ENCODE peak calls at places on chromosome 19, in five cellular contexts. One of them, this sample, is unnamed.

GRCh38 chr19:3276341-3276799 is 51.9 kb downstream of the CELF5 start:
- DNase-seq in A549: peak; percentile 83
- DNase-seq in GM23338: peak; percentile 95
- DNase-seq in GM12878: no peak
- DNase-seq in HepG2: peak; percentile 60
- DNase-seq in this sample: peak; percentile 87

GRCh38 chr19:48446579-48446978 is 796 bp downstream of the GRWD1 start:
- DNase-seq in A549: no peak
- DNase-seq in GM23338: no peak
- DNase-seq in GM12878: no peak
- DNase-seq in HepG2: no peak
- DNase-seq in this sample: no peak

GRCh38 chr19:7681336-7682174 is 922 bp downstream of the TRAPPC5 start:
- DNase-seq in A549: peak; percentile 77
- DNase-seq in GM23338: peak; percentile 97
- DNase-seq in GM12878: no peak
- DNase-seq in HepG2: peak; percentile 77
- DNase-seq in this sample: peak; percentile 54

GRCh38 chr19:48481191-48481500 is 12.0 kb downstream of the CYTH2 start:
- DNase-seq in A549: no peak
- DNase-seq in GM23338: no peak
- DNase-seq in GM12878: no peak
- DNase-seq in HepG2: no peak
- DNase-seq in this sample: no peak

GRCh38 chr19:4581381-4582111 is 22.1 kb upstream of the SEMA6B start:
- DNase-seq in A549: no peak
- DNase-seq in GM23338: peak; percentile 72
- DNase-seq in GM12878: no peak
- DNase-seq in HepG2: no peak
- DNase-seq in this sample: peak; percentile 76

GRCh38 chr19:54415208-54415900 is at the start of gene TTYH1:
- DNase-seq in A549: no peak
- DNase-seq in GM23338: peak; percentile 66
- DNase-seq in GM12878: no peak
- DNase-seq in HepG2: no peak
- DNase-seq in this sample: peak; percentile 85

GRCh38 chr19:48867922-48868195 is 558 bp downstream of the PLEKHA4 start:
- DNase-seq in A549: no peak
- DNase-seq in GM23338: no peak
- DNase-seq in GM12878: no peak
- DNase-seq in HepG2: no peak
- DNase-seq in this sample: no peak

GRCh38 chr19:39996218-39996810 is 546 bp upstream of the ZNF546 start:
- DNase-seq in A549: peak; percentile 69
- DNase-seq in GM23338: no peak
- DNase-seq in GM12878: peak; percentile 17
- DNase-seq in HepG2: peak; percentile 27
- DNase-seq in this sample: peak; percentile 34

GRCh38 chr19:48608798-48609263 is 2.3 kb downstream of the SPACA4 start:
- DNase-seq in A549: peak; percentile 83
- DNase-seq in GM23338: peak; percentile 82
- DNase-seq in GM12878: no peak
- DNase-seq in HepG2: peak; percentile 42
- DNase-seq in this sample: peak; percentile 69

GRCh38 chr19:12783226-12783848 is 7.9 kb upstream of the JUNB start:
- DNase-seq in A549: peak; percentile 47
- DNase-seq in GM23338: peak; percentile 64
- DNase-seq in GM12878: no peak
- DNase-seq in HepG2: no peak
- DNase-seq in this sample: no peak

GRCh38 chr19:6412111-6412999 is 12.3 kb downstream of the KHSRP start:
- DNase-seq in A549: peak; percentile 31
- DNase-seq in GM23338: peak; percentile 91
- DNase-seq in GM12878: no peak
- DNase-seq in HepG2: peak; percentile 49
- DNase-seq in this sample: peak; percentile 62

GRCh38 chr19:51706296-51706695 is 13.2 kb downstream of the SPACA6 start:
- DNase-seq in A549: no peak
- DNase-seq in GM23338: no peak
- DNase-seq in GM12878: no peak
- DNase-seq in HepG2: no peak
- DNase-seq in this sample: no peak

GRCh38 chr19:34493038-34493648 is 11.6 kb downstream of the WTIP start:
- DNase-seq in A549: no peak
- DNase-seq in GM23338: no peak
- DNase-seq in GM12878: no peak
- DNase-seq in HepG2: no peak
- DNase-seq in this sample: no peak

GRCh38 chr19:3398900-3399278 is 32.5 kb downstream of the NFIC start:
- DNase-seq in A549: no peak
- DNase-seq in GM23338: no peak
- DNase-seq in GM12878: no peak
- DNase-seq in HepG2: no peak
- DNase-seq in this sample: no peak

GRCh38 chr19:22603518-22604440 is 30.3 kb upstream of the ZNF492 start:
- DNase-seq in A549: no peak
- DNase-seq in GM23338: no peak
- DNase-seq in GM12878: no peak
- DNase-seq in HepG2: no peak
- DNase-seq in this sample: no peak

GRCh38 chr19:38455031-38455430 is 21.5 kb downstream of the RYR1 start:
- DNase-seq in A549: no peak
- DNase-seq in GM23338: peak; percentile 68
- DNase-seq in GM12878: no peak
- DNase-seq in HepG2: peak; percentile 18
- DNase-seq in this sample: no peak

GRCh38 chr19:15304140-15304705 is 28.1 kb downstream of the BRD4 start:
- DNase-seq in A549: peak; percentile 56
- DNase-seq in GM23338: no peak
- DNase-seq in GM12878: no peak
- DNase-seq in HepG2: peak; percentile 58
- DNase-seq in this sample: no peak

GRCh38 chr19:49923055-49924003 is 5.7 kb upstream of the ATF5 start:
- DNase-seq in A549: no peak
- DNase-seq in GM23338: no peak
- DNase-seq in GM12878: peak; percentile 56
- DNase-seq in HepG2: no peak
- DNase-seq in this sample: no peak

GRCh38 chr19:55620410-55620809 is 4.0 kb downstream of the ZNF784 start:
- DNase-seq in A549: no peak
- DNase-seq in GM23338: no peak
- DNase-seq in GM12878: no peak
- DNase-seq in HepG2: no peak
- DNase-seq in this sample: no peak

GRCh38 chr19:32191921-32192320 is 153.5 kb upstream of the ZNF507 start:
- DNase-seq in A549: no peak
- DNase-seq in GM23338: no peak
- DNase-seq in GM12878: no peak
- DNase-seq in HepG2: no peak
- DNase-seq in this sample: no peak

GRCh38 chr19:48812094-48812929 is 1.5 kb upstream of the BCAT2 start:
- DNase-seq in A549: peak; percentile 53
- DNase-seq in GM23338: peak; percentile 94
- DNase-seq in GM12878: no peak
- DNase-seq in HepG2: peak; percentile 37
- DNase-seq in this sample: peak; percentile 95

GRCh38 chr19:3982701-3983541 is 2.3 kb downstream of the EEF2 start:
- DNase-seq in A549: no peak
- DNase-seq in GM23338: no peak
- DNase-seq in GM12878: no peak
- DNase-seq in HepG2: peak; percentile 41
- DNase-seq in this sample: no peak

GRCh38 chr19:16160943-16161560 is 12.3 kb downstream of the CIB3 start:
- DNase-seq in A549: peak; percentile 60
- DNase-seq in GM23338: no peak
- DNase-seq in GM12878: no peak
- DNase-seq in HepG2: peak; percentile 30
- DNase-seq in this sample: peak; percentile 50

GRCh38 chr19:38893341-38893771 is 6.1 kb downstream of the SIRT2 start:
- DNase-seq in A549: no peak
- DNase-seq in GM23338: no peak
- DNase-seq in GM12878: no peak
- DNase-seq in HepG2: no peak
- DNase-seq in this sample: no peak

GRCh38 chr19:11137542-11138384 is 17.8 kb downstream of the SPC24 start:
- DNase-seq in A549: peak; percentile 82
- DNase-seq in GM23338: peak; percentile 93
- DNase-seq in GM12878: no peak
- DNase-seq in HepG2: peak; percentile 75
- DNase-seq in this sample: peak; percentile 83

DNA sequence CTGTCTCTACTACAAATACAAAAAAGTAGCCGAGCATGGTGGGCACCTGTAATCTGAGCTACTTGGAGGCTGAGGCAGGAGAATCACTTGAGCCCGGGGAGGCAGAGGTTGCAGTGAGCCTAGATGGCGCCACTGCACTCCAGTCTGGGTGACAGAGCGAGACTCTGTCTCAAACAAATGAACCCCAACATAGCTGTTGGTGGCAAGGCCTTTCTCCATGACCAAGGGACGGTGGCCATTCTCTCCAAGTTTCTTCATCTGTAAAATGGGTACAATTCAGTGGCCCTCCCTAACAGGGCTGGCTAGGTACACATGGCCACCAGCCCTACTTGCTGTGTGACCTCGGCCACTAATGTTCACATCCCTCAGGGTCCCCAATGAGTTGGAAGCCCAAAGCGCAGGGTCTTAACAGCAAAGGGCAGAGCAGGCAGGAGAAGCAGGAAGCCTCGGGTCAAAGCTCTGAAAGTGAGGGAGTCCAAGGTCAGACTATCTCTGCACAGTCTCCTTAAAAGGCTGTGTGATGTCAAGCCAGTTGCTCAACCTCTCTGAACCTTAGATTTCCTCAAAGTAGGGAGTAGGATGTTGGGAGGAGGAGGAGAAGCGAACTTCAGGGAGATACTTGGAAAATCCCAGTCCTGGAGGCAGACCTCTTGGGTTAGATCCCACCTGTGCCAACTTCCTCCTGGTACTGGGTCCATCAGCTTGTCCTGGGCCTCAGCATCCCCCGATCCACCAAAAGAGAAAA is 2.7 kb downstream of the JUND start:
- DNase-seq in A549: peak; percentile 44
- DNase-seq in GM23338: peak; percentile 43
- DNase-seq in GM12878: no peak
- DNase-seq in HepG2: no peak
- DNase-seq in this sample: peak; percentile 29
- TF ChIP-seq JUNB in A549: no peak
- TF ChIP-seq JUNB in GM23338: no peak
- TF ChIP-seq JUNB in GM12878: no peak
- TF ChIP-seq JUNB in HepG2: no peak
- TF ChIP-seq JUNB in this sample: no peak

GRCh38 chr19:41009700-41010235 is 18.7 kb downstream of the CYP2B6 start:
- DNase-seq in A549: no peak
- DNase-seq in GM23338: no peak
- DNase-seq in GM12878: no peak
- DNase-seq in HepG2: no peak
- DNase-seq in this sample: no peak
- TF ChIP-seq JUNB in A549: no peak
- TF ChIP-seq JUNB in GM23338: no peak
- TF ChIP-seq JUNB in GM12878: no peak
- TF ChIP-seq JUNB in HepG2: no peak
- TF ChIP-seq JUNB in this sample: no peak

GRCh38 chr19:29771708-29772415 is 39.9 kb upstream of the CCNE1 start:
- DNase-seq in A549: peak; percentile 78
- DNase-seq in GM23338: peak; percentile 86
- DNase-seq in GM12878: no peak
- DNase-seq in HepG2: peak; percentile 41
- DNase-seq in this sample: peak; percentile 79

GRCh38 chr19:29769997-29770396 is 41.8 kb upstream of the CCNE1 start:
- DNase-seq in A549: no peak
- DNase-seq in GM23338: no peak
- DNase-seq in GM12878: no peak
- DNase-seq in HepG2: no peak
- DNase-seq in this sample: no peak

GRCh38 chr19:29772696-29773095 is 39.1 kb upstream of the CCNE1 start:
- DNase-seq in A549: no peak
- DNase-seq in GM23338: no peak
- DNase-seq in GM12878: no peak
- DNase-seq in HepG2: no peak
- DNase-seq in this sample: no peak

GRCh38 chr19:29768166-29768565 is 43.6 kb upstream of the CCNE1 start:
- DNase-seq in A549: no peak
- DNase-seq in GM23338: no peak
- DNase-seq in GM12878: no peak
- DNase-seq in HepG2: no peak
- DNase-seq in this sample: no peak

GRCh38 chr19:29770653-29771052 is 41.1 kb upstream of the CCNE1 start:
- DNase-seq in A549: no peak
- DNase-seq in GM23338: no peak
- DNase-seq in GM12878: no peak
- DNase-seq in HepG2: no peak
- DNase-seq in this sample: no peak
- TF ChIP-seq JUNB in A549: no peak
- TF ChIP-seq JUNB in GM23338: no peak
- TF ChIP-seq JUNB in GM12878: no peak
- TF ChIP-seq JUNB in HepG2: no peak
- TF ChIP-seq JUNB in this sample: no peak

GRCh38 chr19:47309038-47309437 is 623 bp upstream of the C5AR1 start:
- DNase-seq in A549: no peak
- DNase-seq in GM23338: no peak
- DNase-seq in GM12878: no peak
- DNase-seq in HepG2: no peak
- DNase-seq in this sample: no peak

GRCh38 chr19:47309608-47310007 is at the start of gene C5AR1:
- DNase-seq in A549: no peak
- DNase-seq in GM23338: no peak
- DNase-seq in GM12878: no peak
- DNase-seq in HepG2: no peak
- DNase-seq in this sample: no peak

GRCh38 chr19:47306303-47306702 is 3.4 kb upstream of the C5AR1 start:
- DNase-seq in A549: no peak
- DNase-seq in GM23338: no peak
- DNase-seq in GM12878: no peak
- DNase-seq in HepG2: no peak
- DNase-seq in this sample: no peak

GRCh38 chr19:47302249-47302648 is 7.4 kb upstream of the C5AR1 start:
- DNase-seq in A549: no peak
- DNase-seq in GM23338: no peak
- DNase-seq in GM12878: no peak
- DNase-seq in HepG2: no peak
- DNase-seq in this sample: no peak

DNA sequence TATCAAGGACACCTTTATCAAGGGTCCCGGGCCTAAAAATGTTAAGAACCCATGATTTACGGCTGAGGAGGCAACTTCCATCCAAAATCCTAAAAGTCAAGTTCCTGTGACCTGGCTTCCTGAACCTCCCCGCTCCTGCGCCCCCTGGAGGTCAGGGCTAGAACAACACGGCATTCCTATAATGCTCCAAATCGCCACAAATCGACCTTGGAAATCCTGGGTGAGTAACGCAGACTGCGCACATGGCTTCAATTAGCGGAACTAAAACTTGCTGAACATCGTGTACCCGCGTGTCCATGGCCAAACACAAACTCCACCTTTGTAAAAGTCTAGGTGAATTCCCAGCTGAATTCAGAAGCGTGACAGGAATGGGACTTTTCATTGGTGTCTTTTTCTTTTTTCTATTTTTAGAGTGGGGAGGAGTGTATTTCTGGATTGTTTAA is 4.3 kb upstream of the C5AR1 start:
- DNase-seq in A549: peak; percentile 92
- DNase-seq in GM23338: peak; percentile 91
- DNase-seq in GM12878: peak; percentile 62
- DNase-seq in HepG2: peak; percentile 81
- DNase-seq in this sample: peak; percentile 83
- TF ChIP-seq JUNB in A549: no peak
- TF ChIP-seq JUNB in GM23338: no peak
- TF ChIP-seq JUNB in GM12878: no peak
- TF ChIP-seq JUNB in HepG2: no peak
- TF ChIP-seq JUNB in this sample: no peak

This sample was measured in K562.